ENCODE peak calls at places on chromosomes 2 and 18, in ten cellular contexts. C, E, B, H, J, T, F, S, M and O are unnamed samples.

GRCh38 chr2:96533292-96534073 is 3.1 kb upstream of the ARID5A start:
- DNase-seq in C (peak; percentile 34), E (peak; percentile 81), B (peak; percentile 93), H (no peak), J (peak; percentile 26), T (peak; percentile 41), F (no peak), S (no peak), M (peak; percentile 83), O (no peak)

GRCh38 chr2:29417630-29418029 is 302.4 kb downstream of the CLIP4 start:
- DNase-seq in C (no peak), E (no peak), B (no peak), H (no peak), J (no peak), T (no peak), F (no peak), S (no peak), M (no peak), O (no peak)

GRCh38 chr2:3134026-3134571 is 243.5 kb downstream of the EIPR1 start:
- DNase-seq in C (no peak), E (no peak), B (no peak), H (peak; percentile 39), J (no peak), T (no peak), F (no peak), S (no peak), M (no peak), O (no peak)

GRCh38 chr18:68608861-68609465 is 105.9 kb downstream of the TMX3 start:
- DNase-seq in C (no peak), E (no peak), B (no peak), H (no peak), J (peak; percentile 2), T (no peak), F (no peak), S (no peak), M (no peak), O (no peak)

GRCh38 chr2:127891806-127892205 is 6.0 kb upstream of the AMMECR1L start:
- DNase-seq in C (no peak), E (no peak), B (no peak), H (no peak), J (no peak), T (no peak), F (peak; percentile 63), S (no peak), M (no peak), O (no peak)

GRCh38 chr2:152421521-152422367 is 86.8 kb downstream of the FMNL2 start:
- DNase-seq in C (peak; percentile 99), E (peak; percentile 96), B (peak; percentile 98), H (peak; percentile 92), J (peak; percentile 99), T (peak; percentile 50), F (no peak), S (no peak), M (peak; percentile 95), O (no peak)

GRCh38 chr2:146212602-146213001 is 1632.2 kb upstream of the ACVR2A start:
- DNase-seq in C (no peak), E (no peak), B (no peak), H (no peak), J (no peak), T (no peak), F (no peak), S (no peak), M (no peak), O (no peak)

GRCh38 chr2:85537600-85538506 is 1.1 kb upstream of the MAT2A start:
- DNase-seq in C (no peak), E (peak; percentile 46), B (peak; percentile 62), H (peak; percentile 56), J (no peak), T (no peak), F (peak; percentile 83), S (peak; percentile 44), M (peak; percentile 68), O (peak; percentile 51)

GRCh38 chr18:34709631-34710429 is at the start of gene DTNA:
- DNase-seq in C (peak; percentile 96), E (peak; percentile 97), B (peak; percentile 97), H (no peak), J (peak; percentile 95), T (no peak), F (peak; percentile 65), S (no peak), M (peak; percentile 94), O (peak; percentile 63)

GRCh38 chr18:58793361-58793760 is 71.3 kb upstream of the ZNF532 start:
- DNase-seq in C (peak; percentile 90), E (peak; percentile 81), B (peak; percentile 89), H (peak; percentile 71), J (peak; percentile 89), T (peak; percentile 14), F (no peak), S (no peak), M (peak; percentile 83), O (no peak)

GRCh38 chr2:109223490-109223889 is 94.5 kb downstream of the SH3RF3 start:
- DNase-seq in C (no peak), E (no peak), B (no peak), H (no peak), J (no peak), T (no peak), F (no peak), S (no peak), M (no peak), O (no peak)

GRCh38 chr2:143083636-143084035 is 45.6 kb upstream of the ARHGAP15 start:
- DNase-seq in C (peak; percentile 92), E (peak; percentile 78), B (peak; percentile 87), H (no peak), J (peak; percentile 84), T (no peak), F (no peak), S (no peak), M (peak; percentile 88), O (no peak)

GRCh38 chr2:21382980-21383520 is 259.3 kb downstream of the TDRD15 start:
- DNase-seq in C (no peak), E (no peak), B (no peak), H (no peak), J (no peak), T (no peak), F (no peak), S (no peak), M (no peak), O (no peak)

GRCh38 chr18:11665587-11665986 is 23.5 kb upstream of the GNAL start:
- DNase-seq in C (no peak), E (no peak), B (no peak), H (no peak), J (no peak), T (no peak), F (no peak), S (no peak), M (no peak), O (no peak)

DNA sequence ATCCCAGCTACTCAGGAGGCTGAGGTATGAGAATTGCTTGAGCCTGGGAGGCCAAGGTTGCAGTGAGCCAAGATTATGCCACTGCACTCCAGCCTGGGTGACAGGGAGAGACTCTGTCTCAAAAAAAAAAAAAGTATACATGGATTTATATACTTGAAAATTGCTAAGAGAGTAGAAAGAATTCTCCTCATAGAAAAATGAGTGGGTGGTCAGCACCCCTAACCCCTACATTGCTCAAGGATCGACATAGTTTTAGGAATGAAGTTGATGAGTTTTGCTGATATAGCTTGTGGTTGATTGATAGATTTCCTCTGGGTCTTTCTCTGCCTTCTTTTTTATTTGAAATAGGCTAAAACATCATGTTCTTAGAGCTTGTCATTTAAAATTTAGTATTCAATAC is 58.9 kb downstream of the EML4 start:
- DNase-seq in C (no peak), E (no peak), B (no peak), H (no peak), J (no peak), T (no peak), F (no peak), S (no peak), M (no peak), O (no peak)
- H3K4me2 ChIP-seq in C (no peak overlapping the region), E (no peak overlapping the region), B (no peak overlapping the region), H (no peak overlapping the region), J (no peak overlapping the region), T (no peak overlapping the region), F (no peak overlapping the region), S (no peak overlapping the region), M (no peak overlapping the region), O (no peak overlapping the region)

GRCh38 chr2:237113026-237113810 is 27.5 kb downstream of the COPS8 start:
- DNase-seq in C (peak; percentile 49), E (peak; percentile 80), B (no peak), H (no peak), J (no peak), T (no peak), F (no peak), S (no peak), M (no peak), O (no peak)

DNA sequence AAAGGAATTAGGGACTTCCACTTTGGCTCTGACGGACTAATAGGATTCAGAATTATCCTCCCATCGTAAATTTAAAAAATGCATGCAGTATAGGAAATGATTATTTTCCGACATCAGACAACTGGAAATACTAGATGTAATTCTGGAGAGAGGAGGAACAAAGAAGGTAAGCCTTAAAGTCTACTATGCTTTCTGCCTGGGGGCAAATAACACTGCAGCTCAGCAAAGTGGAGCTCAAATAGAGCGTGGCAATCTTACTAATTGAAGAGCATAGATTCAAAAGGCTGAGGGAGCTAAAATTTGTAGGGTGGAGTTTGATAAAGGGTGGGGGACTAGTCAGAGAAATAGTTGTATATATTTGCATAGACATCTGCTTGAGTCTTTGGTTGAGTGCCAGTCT is 23.7 kb downstream of the COPS8 start:
- DNase-seq in C (no peak), E (no peak), B (no peak), H (no peak), J (no peak), T (no peak), F (no peak), S (no peak), M (no peak), O (no peak)
- H3K4me2 ChIP-seq in C (no peak overlapping the region), E (no peak overlapping the region), B (no peak overlapping the region), H (no peak overlapping the region), J (no peak overlapping the region), T (no peak overlapping the region), F (no peak overlapping the region), S (no peak overlapping the region), M (no peak overlapping the region), O (no peak overlapping the region)

DNA sequence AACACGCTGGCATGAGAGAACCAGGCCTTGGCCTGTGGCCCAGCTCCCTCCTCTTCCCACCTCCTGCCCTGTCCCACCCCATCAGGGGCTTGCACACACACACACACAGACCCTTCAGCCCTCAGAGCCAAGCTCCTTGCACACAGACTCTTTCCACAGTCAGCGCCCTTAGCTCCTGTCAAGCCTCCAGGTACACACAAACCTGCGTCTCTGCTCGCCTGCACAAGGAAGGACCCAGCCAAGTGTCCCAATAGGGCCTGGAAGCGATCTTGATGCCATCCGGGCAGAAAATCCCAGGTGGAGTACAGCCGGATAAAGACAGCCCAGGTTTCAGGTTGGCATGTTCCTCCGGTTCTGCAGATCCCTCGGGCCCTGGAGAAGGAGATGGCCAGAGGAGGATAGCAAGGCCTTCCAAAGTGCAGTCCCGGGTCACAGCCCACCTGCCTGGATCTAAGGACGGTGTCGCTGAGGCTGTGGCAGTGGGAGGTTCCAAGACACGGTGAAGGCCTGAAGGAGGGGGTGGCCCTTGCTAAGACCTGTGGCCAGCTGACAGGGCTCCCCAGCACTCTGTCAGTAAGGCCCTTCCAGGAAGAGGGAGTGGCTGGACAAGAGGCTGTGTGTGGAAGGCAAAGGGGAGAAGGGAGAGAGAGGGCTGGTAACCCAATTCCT is 18.5 kb upstream of the STEAP3 start:
- DNase-seq in C (no peak), E (no peak), B (no peak), H (no peak), J (no peak), T (no peak), F (no peak), S (no peak), M (no peak), O (no peak)
- H3K4me2 ChIP-seq in C (no peak overlapping the region), E (no peak overlapping the region), B (no peak overlapping the region), H (no peak overlapping the region), J (no peak overlapping the region), T (no peak overlapping the region), F (no peak overlapping the region), S (no peak overlapping the region), M (no peak overlapping the region), O (no peak overlapping the region)

GRCh38 chr2:8265827-8266226 is 416.0 kb upstream of the ID2 start:
- DNase-seq in C (no peak), E (no peak), B (no peak), H (no peak), J (no peak), T (no peak), F (no peak), S (no peak), M (no peak), O (no peak)
- H3K4me2 ChIP-seq in C (no peak overlapping the region), E (no peak overlapping the region), B (no peak overlapping the region), H (no peak overlapping the region), J (no peak overlapping the region), T (no peak overlapping the region), F (no peak overlapping the region), S (no peak overlapping the region), M (no peak overlapping the region), O (no peak overlapping the region)